ENCODE peak calls at places on chromosomes 1 and 21, in five cellular contexts. K is type B pancreatic cell; B is hepatocyte; J is stomach; R is stimulated activated CD8-positive, alpha-beta memory T cell treated with anti-CD3 and anti-CD28 coated beads, Interleukin-4, amount 100 ng/mL, for 1 hour. I is an unnamed sample.

GRCh38 chr1:162248854-162249535 is 127.7 kb downstream of the SPATA46 start:
- DNase-seq in K (no peak), B (no peak), J (no peak), R (no peak), I (no peak)

GRCh38 chr21:41752231-41752681 is 14.6 kb downstream of the RIPK4 start:
- DNase-seq in K (no peak), B (peak), J (no peak), R (no peak), I (peak)

GRCh38 chr1:53334781-53335180 is 6.9 kb upstream of the LRP8 start:
- DNase-seq in K (no peak), B (no peak), J (peak), R (no peak), I (no peak)

GRCh38 chr1:192707978-192708547 is 72.1 kb downstream of the RGS13 start:
- DNase-seq in K (no peak), B (no peak), J (no peak), R (no peak), I (no peak)

GRCh38 chr1:246923900-246924299 is 7.8 kb downstream of the AHCTF1 start:
- DNase-seq in K (no peak), B (no peak), J (no peak), R (no peak), I (no peak)

GRCh38 chr21:34576043-34576466 is 38.9 kb downstream of the RCAN1 start:
- DNase-seq in K (no peak), B (no peak), J (no peak), R (no peak), I (peak)

GRCh38 chr21:42160111-42160949 is 58.6 kb upstream of the ABCG1 start:
- DNase-seq in K (peak), B (no peak), J (no peak), R (no peak), I (no peak)

GRCh38 chr1:58885998-58886397 is 102.2 kb upstream of the JUN start:
- DNase-seq in K (no peak), B (no peak), J (peak), R (no peak), I (no peak)

GRCh38 chr1:104073463-104073902 is 323.8 kb downstream of the AMY1C start:
- DNase-seq in K (no peak), B (no peak), J (no peak), R (no peak), I (peak)

GRCh38 chr1:240435996-240436566 is 175.9 kb downstream of the GREM2 start:
- DNase-seq in K (no peak), B (no peak), J (no peak), R (no peak), I (no peak)

GRCh38 chr1:201286445-201286844 is 3.1 kb downstream of the PKP1 start:
- DNase-seq in K (no peak), B (no peak), J (no peak), R (no peak), I (no peak)

GRCh38 chr1:211548321-211549091 is 30.5 kb downstream of the SLC30A1 start:
- DNase-seq in K (no peak), B (peak), J (no peak), R (no peak), I (peak)

GRCh38 chr1:218459450-218459849 is 114.3 kb downstream of the TGFB2 start:
- DNase-seq in K (no peak), B (no peak), J (no peak), R (no peak), I (no peak)

GRCh38 chr1:3503525-3503886 is 49.0 kb downstream of the ARHGEF16 start:
- DNase-seq in K (no peak), B (no peak), J (no peak), R (no peak), I (no peak)

GRCh38 chr1:19768321-19769210 is 31.1 kb downstream of the TMCO4 start:
- DNase-seq in K (no peak), B (no peak), J (no peak), R (no peak), I (peak)

GRCh38 chr21:44880762-44881585 is 7.5 kb upstream of the PTTG1IP start:
- DNase-seq in K (no peak), B (no peak), J (no peak), R (no peak), I (no peak)

GRCh38 chr1:207847116-207847515 is 63.8 kb downstream of the CD34 start:
- DNase-seq in K (no peak), B (no peak), J (no peak), R (no peak), I (no peak)

GRCh38 chr1:204885288-204885711 is 14.6 kb downstream of the NFASC start:
- DNase-seq in K (no peak), B (peak), J (no peak), R (no peak), I (no peak)

I was measured in islet precursor cell.